ENCODE peak calls at places on chromosome X, in five cellular contexts. W, L, E, R and S are unnamed samples. For H3K27me3 and H3K4me1, the result is how much of the 10 kb centered on the place peaks cover.

GRCh38 chrX:139762400-139763183 is 54.6 kb upstream of the MCF2 start:
- DNase-seq in W (peak), E (no peak), R (peak), L (peak), S (no peak)

GRCh38 chrX:83077606-83078005 is 430.5 kb upstream of the POU3F4 start:
- DNase-seq in L (no peak), W (no peak), R (no peak), E (no peak), S (no peak)

GRCh38 chrX:103384672-103385071 is 8.3 kb downstream of the BEX3 start:
- DNase-seq in L (no peak), E (no peak), W (no peak), R (no peak), S (no peak)

GRCh38 chrX:30654989-30655607 is 1.9 kb downstream of the GK start:
- DNase-seq in L (no peak), E (no peak), R (no peak), W (no peak), S (no peak)

GRCh38 chrX:10177620-10178019 is 20.8 kb downstream of the CLCN4 start:
- DNase-seq in R (no peak), W (no peak), L (no peak), E (no peak), S (no peak)

GRCh38 chrX:138709886-138710285 is 1.6 kb downstream of the FGF13 start:
- DNase-seq in E (no peak), W (no peak), L (no peak), R (no peak), S (no peak)

GRCh38 chrX:69031181-69031580 is 134.1 kb downstream of the PJA1 start:
- DNase-seq in R (no peak), L (no peak), E (no peak), W (no peak), S (peak)

GRCh38 chrX:72306851-72307645 is 1.3 kb upstream of the CITED1 start:
- DNase-seq in E (peak), R (peak), L (peak), W (peak), S (peak)

GRCh38 chrX:40530471-40530870 is 50.3 kb upstream of the ATP6AP2 start:
- DNase-seq in R (no peak), E (no peak), W (no peak), L (no peak), S (no peak)

GRCh38 chrX:129813662-129814061 is 30.0 kb downstream of the ZDHHC9 start:
- DNase-seq in W (no peak), L (no peak), E (no peak), R (no peak), S (no peak)

GRCh38 chrX:114583646-114584433 is at the start of gene HTR2C:
- DNase-seq in W (no peak), R (no peak), L (no peak), E (no peak), S (no peak)
- H3K27me3 ChIP-seq in W (under half), R (under half), L (half or more), E (half or more), S (under half)

DNA sequence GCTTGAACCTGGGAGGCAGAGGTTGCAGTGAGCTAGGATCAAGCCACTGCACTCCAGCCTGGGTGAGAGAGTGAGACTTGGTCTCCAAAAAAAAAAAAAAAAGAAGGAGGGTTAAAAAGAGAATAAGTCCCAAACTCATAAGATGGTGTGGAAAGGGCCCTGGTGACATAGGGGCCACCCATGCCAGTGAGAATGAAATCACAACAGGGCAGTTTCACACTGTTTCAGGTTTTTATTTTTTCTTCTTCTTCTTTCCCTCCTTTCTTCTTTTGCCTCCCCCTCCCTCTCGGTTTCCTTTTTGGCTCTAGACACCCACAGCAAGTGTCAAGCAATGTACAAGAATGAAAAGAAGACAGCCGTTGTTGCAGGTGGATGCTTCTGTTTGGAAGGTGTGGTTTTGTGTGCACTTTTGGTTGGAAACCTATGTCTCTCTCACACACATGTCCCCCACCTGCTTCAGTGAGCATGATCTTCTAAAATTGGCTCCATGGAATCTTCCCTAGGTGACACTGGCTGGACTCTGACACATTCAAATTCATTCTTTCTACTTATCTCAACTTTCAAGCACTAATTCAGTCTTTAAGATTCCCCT is 14.4 kb upstream of the TLR8 start:
- DNase-seq in R (no peak), W (no peak), E (no peak), L (no peak), S (no peak)
- H3K4me1 ChIP-seq in R (under half), W (under half), E (under half), L (under half), S (under half)

DNA sequence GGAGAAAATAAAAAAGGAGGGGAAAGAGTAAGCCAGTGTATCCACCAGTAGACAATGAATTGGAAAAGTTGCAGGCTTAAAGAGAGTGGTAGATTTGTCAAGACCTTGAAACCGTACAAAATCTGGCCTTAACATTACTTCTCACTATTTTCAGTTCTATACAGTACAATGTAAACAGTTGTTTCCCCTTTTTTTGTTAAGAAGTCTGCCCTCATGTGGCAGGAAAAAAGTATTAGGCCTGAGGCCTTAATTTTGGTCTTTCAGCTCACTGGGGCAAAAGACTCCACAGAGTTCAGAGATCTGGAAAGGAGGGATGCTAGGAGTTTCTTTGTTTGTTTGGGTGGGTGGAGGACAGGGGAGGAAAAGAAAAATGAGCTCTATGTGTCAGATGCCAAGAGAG is 92.8 kb upstream of the CCDC160 start:
- DNase-seq in L (no peak), R (no peak), E (no peak), W (no peak), S (no peak)
- TF ChIP-seq CTCF in L (no peak), R (peak), E (peak), W (no peak), S (no peak)

GRCh38 chrX:52544147-52544840 is 27.4 kb upstream of the XAGE1B start:
- DNase-seq in E (no peak), W (no peak), L (no peak), R (no peak), S (no peak)
- H3K27me3 ChIP-seq in E (under half), W (under half), L (under half), R (under half), S (under half)